ENCODE peak calls at places on chromosomes 6 and 20, in six cellular contexts. X, A, H, R, B and P are unnamed samples.

GRCh38 chr20:46021361-46022359 is 7.4 kb upstream of the SLC12A5 start:
- DNase-seq in H (no peak), R (peak), A (peak), B (peak), X (no peak), P (peak)

GRCh38 chr6:165922309-165922794 is 245.3 kb downstream of the TBXT start:
- DNase-seq in A (no peak), H (no peak), X (no peak), R (peak), B (no peak), P (no peak)

GRCh38 chr6:6964675-6965074 is 143.1 kb upstream of the RREB1 start:
- DNase-seq in H (no peak), X (no peak), B (no peak), A (no peak), R (no peak), P (no peak)

GRCh38 chr20:8131598-8132014 is 460 bp upstream of the PLCB1 start:
- DNase-seq in B (no peak), X (no peak), A (no peak), R (peak), H (peak), P (no peak)

GRCh38 chr6:20861479-20861878 is 327.2 kb downstream of the CDKAL1 start:
- DNase-seq in A (no peak), R (no peak), H (no peak), X (no peak), B (no peak), P (no peak)

GRCh38 chr6:136069119-136069518 is 181.0 kb downstream of the MTFR2 start:
- DNase-seq in X (no peak), H (no peak), R (peak), B (no peak), A (no peak), P (no peak)

GRCh38 chr6:52596371-52597028 is 19.6 kb upstream of the TRAM2 start:
- DNase-seq in H (no peak), B (no peak), R (peak), X (no peak), A (no peak), P (no peak)

GRCh38 chr6:30719356-30719755 is 796 bp upstream of the TUBB start:
- DNase-seq in A (peak), R (no peak), X (no peak), H (no peak), B (no peak), P (no peak)

GRCh38 chr6:138250053-138250452 is 31.8 kb upstream of the PBOV1 start:
- DNase-seq in A (no peak), X (no peak), H (no peak), B (no peak), R (no peak), P (no peak)

GRCh38 chr6:10759312-10759839 is 11.8 kb downstream of the TMEM14B start:
- DNase-seq in H (no peak), B (peak), A (no peak), R (peak), X (no peak), P (no peak)

GRCh38 chr6:127299522-127300240 is 33.0 kb downstream of the RNF146 start:
- DNase-seq in R (no peak), B (no peak), X (no peak), H (no peak), A (no peak), P (no peak)

GRCh38 chr20:62225820-62226635 is 6.0 kb upstream of the HRH3 start:
- DNase-seq in A (no peak), X (no peak), B (no peak), R (no peak), H (no peak), P (no peak)

GRCh38 chr6:55448446-55448845 is 121.2 kb downstream of the GFRAL start:
- DNase-seq in A (no peak), R (no peak), B (no peak), H (no peak), X (no peak), P (no peak)

GRCh38 chr6:20789162-20789561 is 254.9 kb downstream of the CDKAL1 start:
- DNase-seq in X (no peak), B (no peak), A (no peak), R (peak), H (no peak), P (no peak)

GRCh38 chr6:97842536-97842935 is 559.5 kb upstream of the MMS22L start:
- DNase-seq in X (no peak), R (no peak), A (no peak), H (no peak), B (no peak), P (no peak)

GRCh38 chr6:113651120-113651519 is 206.0 kb upstream of the MARCKS start:
- DNase-seq in B (no peak), H (no peak), R (no peak), A (no peak), X (no peak), P (peak)

GRCh38 chr6:130178692-130179091 is 44.1 kb downstream of the SAMD3 start:
- DNase-seq in X (no peak), R (peak), A (no peak), B (no peak), H (no peak), P (no peak)

GRCh38 chr6:15843226-15843625 is 180.4 kb upstream of the DTNBP1 start:
- DNase-seq in B (no peak), R (no peak), A (no peak), X (no peak), H (no peak), P (no peak)

GRCh38 chr6:31572041-31572911 is at the start of gene LTA:
- DNase-seq in A (peak), B (no peak), H (no peak), X (no peak), R (no peak), P (no peak)

GRCh38 chr6:13916230-13916944 is 8.4 kb upstream of the RNF182 start:
- DNase-seq in H (no peak), A (no peak), X (no peak), R (peak), B (peak), P (no peak)

GRCh38 chr20:38671186-38671585 is 53.1 kb upstream of the SLC32A1 start:
- DNase-seq in X (no peak), H (no peak), B (no peak), R (no peak), A (no peak), P (no peak)

GRCh38 chr6:33384581-33385020 is 7.0 kb upstream of the KIFC1 start:
- DNase-seq in X (no peak), H (no peak), A (no peak), R (peak), B (peak), P (no peak)

GRCh38 chr6:44022296-44022661 is 105.0 kb downstream of the MRPL14 start:
- DNase-seq in B (no peak), R (no peak), H (no peak), X (no peak), A (no peak), P (no peak)

GRCh38 chr6:56962451-56962850 is 7.5 kb downstream of the BEND6 start:
- DNase-seq in B (no peak), H (no peak), R (no peak), X (no peak), A (no peak), P (no peak)

GRCh38 chr20:31749223-31749622 is 10.1 kb downstream of the TPX2 start:
- DNase-seq in B (no peak), R (no peak), H (no peak), A (no peak), X (no peak), P (no peak)

GRCh38 chr6:27114792-27115191 is 132.7 kb upstream of the PRSS16 start:
- DNase-seq in R (no peak), A (no peak), B (no peak), H (no peak), X (no peak), P (no peak)

GRCh38 chr6:37653933-37654565 is 43.6 kb downstream of the MDGA1 start:
- DNase-seq in A (no peak), B (peak), H (no peak), X (no peak), R (no peak), P (no peak)

GRCh38 chr20:43751167-43752050 is 24.6 kb upstream of the GTSF1L start:
- DNase-seq in A (no peak), X (no peak), R (peak), B (no peak), H (no peak), P (no peak)

GRCh38 chr6:166032366-166033171 is 135.1 kb downstream of the TBXT start:
- DNase-seq in X (peak), R (peak), B (no peak), H (no peak), A (no peak), P (peak)

GRCh38 chr6:33314515-33314942 is 651 bp upstream of the TAPBP start:
- DNase-seq in X (peak), B (peak), R (peak), H (peak), A (peak), P (peak)

GRCh38 chr6:56073761-56074160 is 173.6 kb downstream of the COL21A1 start:
- DNase-seq in R (peak), H (no peak), X (no peak), A (no peak), B (no peak), P (no peak)

GRCh38 chr20:58986286-58986967 is 5.4 kb downstream of the NELFCD start:
- DNase-seq in B (no peak), X (no peak), A (peak), R (no peak), H (no peak), P (no peak)

GRCh38 chr6:7184502-7184901 is 76.7 kb downstream of the RREB1 start:
- DNase-seq in X (no peak), B (no peak), H (no peak), A (no peak), R (no peak), P (no peak)

GRCh38 chr6:23222724-23223123 is 653.4 kb downstream of the HDGFL1 start:
- DNase-seq in R (no peak), H (no peak), A (no peak), X (no peak), B (no peak), P (no peak)

GRCh38 chr6:148599967-148600426 is 146.8 kb upstream of the UST start:
- DNase-seq in H (no peak), B (no peak), A (no peak), X (no peak), R (no peak), P (no peak)

GRCh38 chr6:34580707-34581560 is 24.8 kb upstream of the SPDEF start:
- DNase-seq in A (no peak), B (no peak), X (peak), H (peak), R (peak), P (no peak)

GRCh38 chr6:52087498-52087999 is at the start of gene PKHD1:
- DNase-seq in H (no peak), R (peak), X (no peak), A (no peak), B (no peak), P (no peak)

GRCh38 chr20:64107736-64108457 is 532 bp upstream of the NPBWR2 start:
- DNase-seq in B (no peak), R (no peak), H (peak), X (no peak), A (peak), P (peak)

GRCh38 chr20:41306061-41306727 is 11.3 kb downstream of the ZHX3 start:
- DNase-seq in H (no peak), B (no peak), A (no peak), R (no peak), X (no peak), P (no peak)

GRCh38 chr20:41307021-41307420 is 10.5 kb downstream of the ZHX3 start:
- DNase-seq in X (no peak), R (no peak), H (no peak), B (no peak), A (no peak), P (no peak)

GRCh38 chr20:41308726-41309413 is 8.7 kb downstream of the ZHX3 start:
- DNase-seq in H (no peak), X (no peak), B (peak), A (no peak), R (peak), P (no peak)

GRCh38 chr20:41309817-41310216 is 7.7 kb downstream of the ZHX3 start:
- DNase-seq in B (no peak), H (no peak), X (no peak), A (no peak), R (peak), P (no peak)

DNA sequence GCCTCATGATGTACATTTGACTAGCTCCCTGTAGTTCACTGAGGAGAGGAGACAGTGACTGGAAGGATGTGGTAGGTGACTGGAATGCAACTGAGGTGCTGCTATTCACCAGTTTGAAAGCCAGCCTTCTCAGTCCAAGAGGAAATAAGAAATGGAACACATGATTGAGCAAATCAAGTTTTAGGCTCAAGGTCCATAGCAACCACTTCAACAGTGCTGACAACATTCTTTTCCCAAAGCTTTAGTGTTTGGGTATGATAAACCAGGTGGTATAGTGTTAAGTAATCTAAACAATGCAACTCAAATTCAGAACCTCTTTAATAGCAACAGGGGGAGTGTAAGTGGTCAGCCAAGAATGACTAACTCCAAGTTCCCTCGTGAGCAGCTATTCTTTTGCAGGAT is 9.2 kb downstream of the ZHX3 start:
- DNase-seq in A (no peak), X (no peak), B (peak), H (no peak), R (peak), P (no peak)
- H3K4me3 ChIP-seq in A (no peak), X (no peak), B (no peak), H (no peak), R (no peak), P (no peak)

GRCh38 chr6:154337423-154338005 is 19.1 kb downstream of the IPCEF1 start:
- DNase-seq in A (no peak), X (no peak), H (no peak), B (no peak), R (no peak), P (no peak)
- H3K27ac ChIP-seq in A (no peak), X (no peak), H (no peak), B (no peak), R (no peak), P (no peak)

GRCh38 chr6:149962461-149963211 is 1.1 kb upstream of the ULBP1 start:
- DNase-seq in A (no peak), H (no peak), B (no peak), R (no peak), X (no peak), P (no peak)
- H3K4me3 ChIP-seq in A (peak), H (peak), B (peak), R (no peak), X (no peak), P (no peak)

DNA sequence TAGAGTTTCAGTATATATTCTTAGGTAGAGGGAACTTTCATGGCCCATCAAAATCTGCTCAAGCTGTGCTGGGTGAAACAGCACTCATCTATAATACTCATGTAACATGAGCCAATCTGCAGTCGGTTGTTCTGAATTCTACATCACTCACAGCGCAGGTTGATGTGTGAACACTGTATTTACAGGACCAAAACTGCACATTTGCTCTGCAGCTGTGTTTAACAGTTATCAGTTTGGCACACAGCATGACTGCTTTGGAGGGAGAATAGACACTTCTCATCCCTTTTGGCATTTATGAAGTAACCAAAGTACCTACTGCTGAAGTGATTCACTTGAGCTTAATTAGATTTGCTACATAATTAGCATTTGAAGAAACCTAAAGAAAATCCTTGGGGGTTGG is 225.1 kb downstream of the BCKDHB start:
- DNase-seq in B (no peak), R (no peak), X (no peak), H (no peak), A (no peak), P (no peak)
- H3K27ac ChIP-seq in B (no peak), R (no peak), X (no peak), H (no peak), A (no peak), P (no peak)

GRCh38 chr6:159104931-159105330 is 60.1 kb upstream of the TAGAP start:
- DNase-seq in B (no peak), R (no peak), X (no peak), A (peak), H (no peak), P (no peak)

GRCh38 chr6:159102373-159103160 is 57.8 kb upstream of the TAGAP start:
- DNase-seq in B (no peak), A (no peak), X (no peak), R (no peak), H (no peak), P (no peak)

GRCh38 chr6:159103396-159104162 is 58.8 kb upstream of the TAGAP start:
- DNase-seq in H (no peak), A (peak), X (no peak), R (no peak), B (no peak), P (no peak)

GRCh38 chr6:159105716-159106115 is 60.9 kb upstream of the TAGAP start:
- DNase-seq in R (no peak), X (no peak), H (no peak), A (no peak), B (no peak), P (no peak)

GRCh38 chr6:159104163-159104885 is 59.5 kb upstream of the TAGAP start:
- DNase-seq in R (peak), A (peak), H (peak), B (peak), X (peak), P (peak)
- H3K4me3 ChIP-seq in R (no peak), A (no peak), H (no peak), B (no peak), X (no peak), P (no peak)